ENCODE peak calls at places on chromosome 17, in seven cellular contexts. U is thoracic aorta, N is RWPE1, J is left ventricle myocardium inferior, H is GM23338, B is transverse colon, E is GM23248. A is an unnamed sample.

GRCh38 chr17:47717845-47718621 is 15.0 kb upstream of the TBX21 start:
- DNase-seq in B (no peak), N (no peak), J (no peak), H (no peak), U (no peak), E (peak), A (peak)

GRCh38 chr17:652310-652709 is 62.3 kb downstream of the VPS53 start:
- DNase-seq in J (peak), H (no peak), B (peak), U (no peak), N (no peak), E (peak), A (no peak)

GRCh38 chr17:44014133-44014436 is 678 bp downstream of the TMEM101 start:
- DNase-seq in B (no peak), E (no peak), H (no peak), J (no peak), N (peak), U (no peak), A (no peak)

GRCh38 chr17:62704381-62704971 is 77.0 kb downstream of the MRC2 start:
- DNase-seq in J (no peak), U (no peak), B (peak), H (peak), N (peak), E (peak), A (peak)

GRCh38 chr17:40582328-40582901 is 17.1 kb upstream of the CCR7 start:
- DNase-seq in U (no peak), H (peak), N (peak), J (peak), E (no peak), B (peak), A (no peak)

GRCh38 chr17:47629826-47630225 is 19.9 kb upstream of the KPNB1 start:
- DNase-seq in H (no peak), E (no peak), J (no peak), N (no peak), B (no peak), U (no peak), A (no peak)

GRCh38 chr17:41792835-41793748 is 6.6 kb upstream of the JUP start:
- DNase-seq in E (peak), H (peak), J (peak), U (no peak), N (peak), B (peak), A (peak)

GRCh38 chr17:61221597-61222471 is 177.8 kb upstream of the TBX2 start:
- DNase-seq in H (no peak), U (no peak), N (no peak), B (no peak), E (no peak), J (no peak), A (no peak)

GRCh38 chr17:44788139-44788538 is 29.4 kb downstream of the ADAM11 start:
- DNase-seq in B (no peak), J (no peak), U (no peak), H (no peak), N (no peak), E (peak), A (no peak)

GRCh38 chr17:69188064-69188463 is 40.6 kb downstream of the ABCA10 start:
- DNase-seq in E (no peak), J (no peak), B (no peak), N (no peak), U (no peak), H (no peak), A (no peak)

GRCh38 chr17:63431939-63432804 is 13.9 kb downstream of the CYB561 start:
- DNase-seq in U (no peak), J (no peak), B (peak), E (peak), H (no peak), N (no peak), A (peak)

GRCh38 chr17:19744492-19744891 is 3.6 kb downstream of the ALDH3A1 start:
- DNase-seq in J (no peak), H (no peak), N (no peak), E (no peak), B (peak), U (no peak), A (no peak)

GRCh38 chr17:75036643-75037268 is 10.0 kb downstream of the ATP5PD start:
- DNase-seq in N (peak), J (peak), B (peak), E (peak), H (peak), U (peak), A (peak)

GRCh38 chr17:48254896-48255295 is 147.3 kb downstream of the SNX11 start:
- DNase-seq in U (no peak), N (no peak), B (no peak), E (peak), H (peak), J (no peak), A (no peak)

GRCh38 chr17:82615084-82616020 is 32.9 kb downstream of the WDR45B start:
- DNase-seq in N (no peak), U (no peak), J (no peak), B (no peak), E (no peak), H (peak), A (no peak)

GRCh38 chr17:12727881-12728280 is 61.4 kb upstream of the ARHGAP44 start:
- DNase-seq in E (no peak), J (no peak), B (no peak), H (no peak), N (no peak), U (no peak), A (no peak)

GRCh38 chr17:13704333-13704732 is 102.6 kb upstream of the HS3ST3A1 start:
- DNase-seq in J (no peak), H (no peak), B (no peak), N (peak), U (no peak), E (peak), A (peak)

GRCh38 chr17:48757524-48757961 is 29.0 kb upstream of the HOXB13 start:
- DNase-seq in B (no peak), J (no peak), N (no peak), U (no peak), E (peak), H (no peak), A (peak)

GRCh38 chr17:29066053-29066452 is 23.1 kb downstream of the PIPOX start:
- DNase-seq in H (no peak), B (no peak), U (no peak), N (no peak), E (no peak), J (no peak), A (no peak)

GRCh38 chr17:64262422-64263260 is at the start of gene TEX2:
- DNase-seq in H (peak), U (no peak), B (peak), N (peak), E (peak), J (peak), A (peak)

GRCh38 chr17:65457183-65457582 is 104.3 kb downstream of the AXIN2 start:
- DNase-seq in B (no peak), N (no peak), U (no peak), J (no peak), H (no peak), E (no peak), A (no peak)

GRCh38 chr17:4956493-4957061 is 5.7 kb downstream of the ENO3 start:
- DNase-seq in U (no peak), B (no peak), N (no peak), E (no peak), J (no peak), H (peak), A (no peak)

GRCh38 chr17:1422907-1423306 is 22.9 kb upstream of the YWHAE start:
- DNase-seq in H (no peak), J (no peak), E (peak), N (peak), B (no peak), U (peak), A (peak)

GRCh38 chr17:66313995-66314659 is 11.7 kb downstream of the PRKCA start:
- DNase-seq in U (no peak), J (no peak), N (no peak), E (no peak), B (no peak), H (no peak), A (no peak)

GRCh38 chr17:56842577-56842976 is 8.6 kb downstream of the DGKE start:
- DNase-seq in U (no peak), E (no peak), B (no peak), N (no peak), H (no peak), J (no peak), A (no peak)

GRCh38 chr17:10398352-10398751 is 23.4 kb downstream of the MYH8 start:
- DNase-seq in U (no peak), N (no peak), H (peak), J (no peak), B (no peak), E (no peak), A (no peak)

GRCh38 chr17:42577140-42577531 is 393 bp downstream of the PSMC3IP start:
- DNase-seq in E (no peak), J (no peak), H (peak), B (no peak), N (no peak), U (no peak), A (peak)

GRCh38 chr17:31391496-31391949 is at the start of gene RAB11FIP4:
- DNase-seq in B (no peak), U (no peak), J (no peak), N (no peak), H (peak), E (peak), A (no peak)

GRCh38 chr17:12068946-12069345 is 48.3 kb downstream of the MAP2K4 start:
- DNase-seq in E (peak), N (no peak), B (no peak), U (no peak), H (no peak), J (no peak), A (no peak)

GRCh38 chr17:49583226-49583625 is 7.6 kb downstream of the NXPH3 start:
- DNase-seq in U (no peak), B (no peak), J (no peak), H (no peak), N (no peak), E (no peak), A (no peak)

GRCh38 chr17:21018894-21019293 is 23.9 kb downstream of the USP22 start:
- DNase-seq in N (no peak), H (no peak), E (no peak), B (no peak), U (no peak), J (no peak), A (no peak)

GRCh38 chr17:36703860-36704266 is 102.5 kb downstream of the MRM1 start:
- DNase-seq in U (no peak), B (peak), H (peak), N (peak), E (peak), J (peak), A (peak)

GRCh38 chr17:65797809-65798208 is 236.4 kb upstream of the AXIN2 start:
- DNase-seq in J (no peak), H (peak), N (no peak), U (no peak), B (no peak), E (peak), A (peak)

GRCh38 chr17:34645636-34646035 is 66.3 kb downstream of the TMEM132E start:
- DNase-seq in B (no peak), U (no peak), E (no peak), N (no peak), H (no peak), J (no peak), A (no peak)

GRCh38 chr17:31413081-31413799 is 21.8 kb downstream of the RAB11FIP4 start:
- DNase-seq in U (no peak), B (no peak), H (peak), N (no peak), J (no peak), E (no peak), A (no peak)

GRCh38 chr17:68627956-68628355 is 26.8 kb upstream of the FAM20A start:
- DNase-seq in B (peak), N (peak), E (peak), J (no peak), U (no peak), H (no peak), A (peak)

GRCh38 chr17:48641541-48642058 is 15.4 kb upstream of the HOXB9 start:
- DNase-seq in J (no peak), U (no peak), H (peak), B (no peak), N (no peak), E (no peak), A (no peak)

GRCh38 chr17:41800601-41801373 is 11.0 kb downstream of the P3H4 start:
- DNase-seq in J (no peak), N (peak), U (no peak), B (peak), H (peak), E (peak), A (peak)

GRCh38 chr17:52244689-52245088 is 86.2 kb upstream of the CA10 start:
- DNase-seq in H (no peak), U (no peak), J (no peak), B (no peak), N (no peak), E (no peak), A (no peak)

GRCh38 chr17:41760878-41761277 is 25.6 kb downstream of the JUP start:
- DNase-seq in H (no peak), U (no peak), B (no peak), J (no peak), E (no peak), N (no peak), A (no peak)

GRCh38 chr17:27585153-27585681 is 45.8 kb upstream of the LGALS9 start:
- DNase-seq in H (no peak), B (no peak), E (no peak), U (no peak), J (no peak), N (no peak), A (no peak)
- H3K27ac ChIP-seq in H (no peak), B (no peak), E (no peak), U (no peak), J (no peak), N (no peak), A (no peak)

DNA sequence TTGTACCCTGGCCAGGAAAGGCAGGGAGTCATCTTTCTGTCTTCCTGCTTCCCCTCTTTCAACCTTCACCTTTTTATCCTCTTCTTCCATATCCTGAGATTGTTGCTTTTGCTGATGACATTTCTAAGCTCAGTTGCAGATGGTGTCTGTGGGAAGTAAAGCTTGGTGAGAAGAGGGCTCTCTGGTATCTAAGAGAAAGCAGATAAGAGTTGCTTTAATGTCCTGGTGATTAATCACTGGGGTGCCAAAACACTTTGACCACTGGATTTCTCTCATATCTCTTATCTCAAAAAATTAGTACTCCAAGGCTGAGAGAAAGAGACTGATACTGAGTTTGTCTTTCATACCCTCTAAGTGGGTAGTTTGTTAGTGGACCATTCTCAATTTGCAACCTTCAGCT is 71.3 kb downstream of the NEUROD2 start:
- DNase-seq in U (no peak), E (no peak), J (no peak), N (no peak), H (no peak), B (no peak), A (no peak)
- H3K27ac ChIP-seq in U (no peak), E (no peak), J (no peak), N (no peak), H (no peak), B (no peak), A (no peak)

GRCh38 chr17:78366109-78366848 is 6.4 kb upstream of the SOCS3 start:
- DNase-seq in N (no peak), B (no peak), H (peak), E (no peak), U (no peak), J (no peak), A (no peak)
- H3K27ac ChIP-seq in N (no peak), B (peak), H (peak), E (no peak), U (peak), J (peak), A (no peak)

DNA sequence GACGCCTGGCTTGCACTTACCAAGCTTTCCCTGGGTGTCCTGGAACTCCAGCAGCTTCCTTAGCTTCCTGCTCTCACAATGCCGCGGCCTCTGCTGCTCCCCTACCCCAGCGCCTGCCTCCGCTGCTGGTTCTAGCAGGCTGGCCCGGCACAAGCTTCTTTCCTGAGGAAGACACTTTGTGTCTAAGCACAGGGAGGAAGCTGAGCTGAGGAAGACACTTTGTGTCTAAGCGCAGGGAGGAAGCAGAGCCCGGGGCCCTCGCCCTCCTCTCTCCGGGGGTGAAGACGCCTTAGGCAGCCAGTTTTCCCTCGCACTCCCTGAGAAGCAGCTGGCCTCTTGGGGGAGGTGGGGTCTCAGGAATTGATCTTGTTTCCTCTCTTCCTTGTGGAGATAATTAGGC is 64.9 kb downstream of the PLD6 start:
- DNase-seq in E (no peak), H (no peak), B (no peak), N (no peak), J (no peak), U (no peak), A (no peak)
- H3K27ac ChIP-seq in E (no peak), H (peak), B (no peak), N (peak), J (peak), U (no peak), A (peak)

GRCh38 chr17:80967404-80967872 is 24.2 kb upstream of the CHMP6 start:
- DNase-seq in H (no peak), E (no peak), J (no peak), U (no peak), B (no peak), N (no peak), A (no peak)
- H3K27ac ChIP-seq in H (no peak), E (no peak), J (no peak), U (no peak), B (peak), N (peak), A (no peak)

GRCh38 chr17:30164531-30164930 is 47.9 kb downstream of the NSRP1 start:
- DNase-seq in B (no peak), U (no peak), H (no peak), E (no peak), N (no peak), J (no peak), A (no peak)

GRCh38 chr17:30158896-30159625 is 42.4 kb downstream of the NSRP1 start:
- DNase-seq in N (no peak), J (no peak), E (no peak), U (no peak), B (no peak), H (no peak), A (no peak)

GRCh38 chr17:30160419-30161172 is 44.0 kb downstream of the NSRP1 start:
- DNase-seq in E (no peak), B (no peak), J (no peak), H (no peak), U (no peak), N (no peak), A (no peak)

GRCh38 chr17:30165960-30166359 is 49.3 kb downstream of the NSRP1 start:
- DNase-seq in J (no peak), B (no peak), N (no peak), U (no peak), H (no peak), E (no peak), A (no peak)

DNA sequence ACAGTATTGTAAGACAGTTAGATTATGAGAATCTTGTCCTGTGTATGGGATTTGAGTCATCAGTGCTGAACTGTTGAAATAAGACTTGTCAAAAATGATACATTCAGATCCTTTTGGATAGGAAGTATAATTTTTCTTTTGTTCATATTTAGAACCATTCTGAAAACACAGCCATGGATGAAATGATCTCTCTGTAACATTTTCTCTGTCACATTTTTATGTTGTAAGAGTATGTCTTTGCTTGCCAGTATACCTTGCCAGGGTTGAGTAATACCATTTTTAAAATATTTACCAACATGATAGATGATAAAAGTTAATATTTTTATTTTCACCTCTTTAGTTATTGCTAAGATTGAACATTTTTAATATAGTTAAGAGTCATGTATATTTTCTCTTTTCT is 45.0 kb downstream of the NSRP1 start:
- DNase-seq in N (no peak), B (no peak), U (no peak), E (peak), H (no peak), J (no peak), A (no peak)
- H3K27ac ChIP-seq in N (no peak), B (no peak), U (no peak), E (no peak), H (no peak), J (no peak), A (no peak)

GRCh38 chr17:57862410-57862989 is 12.7 kb upstream of the MRPS23 start:
- DNase-seq in N (no peak), U (no peak), B (no peak), J (no peak), H (peak), E (no peak), A (no peak)
- H3K27ac ChIP-seq in N (peak), U (peak), B (peak), J (peak), H (no peak), E (no peak), A (no peak)

GRCh38 chr17:6086603-6087400 is 16.6 kb downstream of the WSCD1 start:
- DNase-seq in J (no peak), E (no peak), B (no peak), H (no peak), U (no peak), N (no peak), A (no peak)
- H3K27ac ChIP-seq in J (no peak), E (no peak), B (no peak), H (no peak), U (no peak), N (no peak), A (no peak)